ENCODE peak calls at places on chromosomes 3 and 15, in ten cellular contexts. N is suprapubic skin, Z is HepG2, E is WERI-Rb-1, L is brain microvascular endothelial cell, F is tibial artery, D is heart right ventricle, H is pancreas, O is hepatocyte, K is IMR-90. Y is an unnamed sample.

GRCh38 chr3:8500966-8501365 is 657 bp upstream of the LMCD1 start:
- DNase-seq in E (no peak), L (no peak), K (no peak), Z (no peak), D (no peak), F (no peak), O (no peak), H (no peak), N (no peak), Y (no peak)

GRCh38 chr15:74226761-74227540 is 9.2 kb upstream of the CCDC33 start:
- DNase-seq in Z (no peak), K (no peak), O (no peak), D (no peak), N (no peak), F (no peak), L (no peak), H (no peak), E (peak; percentile 74), Y (no peak)

GRCh38 chr3:182342252-182342651 is 451.1 kb upstream of the ATP11B start:
- DNase-seq in K (no peak), L (no peak), E (no peak), O (no peak), Z (no peak), D (no peak), N (no peak), H (no peak), F (no peak), Y (no peak)

GRCh38 chr15:65275728-65276126 is 11.0 kb downstream of the PARP16 start:
- DNase-seq in F (no peak), K (peak; percentile 70), D (no peak), E (peak; percentile 75), N (no peak), L (peak; percentile 50), Z (peak; percentile 74), H (no peak), O (peak; percentile 76), Y (no peak)

GRCh38 chr3:73622135-73622534 is 2.6 kb downstream of the PDZRN3 start:
- DNase-seq in N (no peak), E (peak; percentile 11), Z (peak; percentile 3), H (peak; percentile 86), F (peak; percentile 81), D (peak; percentile 75), K (peak; percentile 47), L (no peak), O (peak; percentile 77), Y (no peak)

GRCh38 chr15:92545996-92546395 is 109.6 kb downstream of the FAM174B start:
- DNase-seq in D (no peak), L (no peak), H (no peak), K (no peak), E (no peak), N (no peak), O (no peak), F (no peak), Z (no peak), Y (no peak)

GRCh38 chr3:139601191-139601961 is 61.8 kb upstream of the RBP1 start:
- DNase-seq in K (no peak), E (peak; percentile 31), Z (no peak), N (no peak), L (no peak), H (no peak), F (no peak), D (no peak), O (no peak), Y (no peak)

GRCh38 chr3:98971183-98971681 is 69.7 kb upstream of the DCBLD2 start:
- DNase-seq in L (peak; percentile 79), F (no peak), D (no peak), H (no peak), K (peak; percentile 95), Z (peak; percentile 51), O (no peak), E (no peak), N (no peak), Y (no peak)

GRCh38 chr3:134367869-134368750 is 6.1 kb downstream of the AMOTL2 start:
- DNase-seq in L (no peak), D (no peak), F (peak; percentile 59), H (no peak), Z (no peak), E (peak; percentile 79), K (no peak), O (no peak), N (peak; percentile 37), Y (no peak)
- H3K27ac ChIP-seq in L (peak overlapping the region; percentile 98), D (peak overlapping the region; percentile 99), F (peak overlapping the region; percentile 98), H (no peak overlapping the region), Z (no peak overlapping the region), E (peak overlapping the region; percentile 71), K (peak overlapping the region; percentile 34), O (peak overlapping the region; percentile 44), N (peak overlapping the region; percentile 42), Y (peak overlapping the region; percentile 100)

GRCh38 chr3:44529927-44530326 is 25.1 kb upstream of the ZKSCAN7 start:
- DNase-seq in K (peak; percentile 23), D (no peak), O (no peak), H (no peak), F (no peak), N (no peak), Z (no peak), E (peak; percentile 29), L (peak; percentile 24), Y (no peak)
- TF ChIP-seq CTCF in K (peak; percentile 39), D (no peak), O (peak; percentile 23), H (no peak), F (no peak), N (no peak), Z (peak; percentile 31), E (peak; percentile 54), L (peak; percentile 58), Y (peak; percentile 27)

GRCh38 chr3:53069422-53070068 is 23.7 kb upstream of the SFMBT1 start:
- DNase-seq in Z (no peak), D (no peak), K (peak; percentile 12), N (peak; percentile 6), L (peak; percentile 28), F (peak; percentile 35), E (no peak), H (no peak), O (no peak), Y (no peak)

GRCh38 chr3:53074366-53074696 is 28.5 kb upstream of the SFMBT1 start:
- DNase-seq in K (no peak), N (peak; percentile 56), E (no peak), D (no peak), H (no peak), Z (no peak), F (peak; percentile 35), O (no peak), L (no peak), Y (no peak)

GRCh38 chr3:53073553-53074365 is 27.9 kb upstream of the SFMBT1 start:
- DNase-seq in Z (no peak), H (no peak), N (peak; percentile 62), D (no peak), F (peak; percentile 46), L (no peak), E (no peak), K (no peak), O (no peak), Y (no peak)

GRCh38 chr3:53072653-53073552 is 27.0 kb upstream of the SFMBT1 start:
- DNase-seq in K (peak; percentile 63), H (peak; percentile 72), O (peak; percentile 89), D (peak; percentile 85), N (peak; percentile 91), E (peak; percentile 89), L (peak; percentile 69), F (peak; percentile 88), Z (peak; percentile 81), Y (peak; percentile 24)

DNA sequence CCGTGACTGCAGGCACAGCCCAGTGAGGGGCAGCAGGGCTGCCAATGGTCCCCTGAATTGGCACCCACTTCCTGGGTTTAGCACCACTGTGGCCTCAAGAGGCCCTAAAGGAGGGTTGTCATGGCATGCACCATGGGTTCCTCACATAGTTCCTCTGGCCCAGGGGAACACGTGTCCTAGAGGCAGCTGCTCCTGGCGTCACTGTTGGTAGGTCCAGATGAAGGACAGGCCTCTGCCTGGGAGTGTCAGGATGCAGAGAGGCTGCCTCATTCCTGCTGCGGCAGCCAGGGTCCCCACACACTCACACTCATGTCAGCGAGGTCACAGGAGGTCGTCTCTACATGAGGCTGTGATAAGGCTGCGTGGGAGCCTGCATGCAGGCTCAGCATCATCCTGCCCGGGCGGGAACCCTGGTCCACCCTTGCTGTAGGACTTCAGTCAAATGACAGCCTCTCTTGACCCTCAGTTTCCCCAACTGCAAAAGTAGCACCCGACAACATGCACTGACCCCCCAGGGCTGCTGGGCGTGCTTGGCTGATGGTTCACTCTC is 26.1 kb upstream of the SFMBT1 start:
- DNase-seq in D (no peak), O (no peak), Z (no peak), N (no peak), K (no peak), H (no peak), L (no peak), F (peak; percentile 56), E (no peak), Y (no peak)
- H3K4me3 ChIP-seq in D (peak overlapping the region; percentile 73), O (no peak overlapping the region), Z (peak overlapping the region; percentile 70), N (peak overlapping the region; percentile 62), K (no peak overlapping the region), H (no peak overlapping the region), L (no peak overlapping the region), F (no peak overlapping the region), E (no peak overlapping the region), Y (no peak overlapping the region)

GRCh38 chr15:60396100-60396499 is 1.7 kb downstream of the ANXA2 start:
- DNase-seq in L (no peak), F (no peak), O (no peak), D (no peak), E (no peak), Z (no peak), K (no peak), H (no peak), N (no peak), Y (no peak)

GRCh38 chr15:60396560-60396963 is 1.2 kb downstream of the ANXA2 start:
- DNase-seq in H (no peak), N (no peak), K (no peak), Z (no peak), F (no peak), D (no peak), L (no peak), O (no peak), E (no peak), Y (no peak)

GRCh38 chr15:60396964-60397771 is 618 bp downstream of the ANXA2 start:
- DNase-seq in E (no peak), F (peak; percentile 87), N (peak; percentile 88), Z (no peak), D (peak; percentile 68), H (peak; percentile 47), L (peak; percentile 67), O (peak; percentile 88), K (peak; percentile 68), Y (no peak)

GRCh38 chr15:60399246-60399915 is 1.6 kb upstream of the ANXA2 start:
- DNase-seq in E (no peak), F (no peak), K (no peak), N (no peak), O (no peak), H (no peak), D (no peak), L (no peak), Z (no peak), Y (no peak)

DNA sequence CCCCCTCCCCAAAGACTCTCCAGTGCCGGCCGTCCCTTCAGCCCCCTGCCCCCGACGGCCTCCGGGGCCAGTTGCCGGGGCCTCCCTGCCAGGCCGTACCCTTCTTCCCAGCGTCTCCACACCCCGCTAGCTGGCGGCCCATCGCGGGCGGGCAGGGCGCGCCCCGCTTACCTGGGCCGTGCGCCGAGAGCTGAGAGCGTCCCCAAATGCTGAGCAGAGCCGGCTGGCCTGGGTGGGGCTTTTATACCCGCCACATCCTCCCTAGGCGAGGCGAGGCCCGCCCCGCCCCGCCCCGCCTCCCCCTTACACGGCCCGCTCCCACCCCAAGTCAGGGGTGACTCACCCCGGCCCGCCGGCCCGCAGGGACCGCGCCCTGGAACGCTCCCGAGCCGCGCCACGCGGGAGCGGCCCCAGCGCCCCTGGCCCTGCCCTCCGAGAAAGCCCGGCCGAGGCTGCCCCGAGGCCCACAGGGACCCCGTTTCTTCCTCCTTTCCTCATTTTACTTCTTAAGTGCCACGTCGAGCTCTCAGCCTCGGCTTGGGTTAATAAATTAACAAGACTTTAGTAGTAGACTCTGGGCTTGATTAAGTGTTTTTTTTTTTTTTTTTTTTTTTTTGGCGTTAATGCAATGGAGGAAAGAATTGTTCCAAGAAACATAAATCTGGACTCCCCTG is at the start of gene ANXA2:
- DNase-seq in E (no peak), D (peak; percentile 88), Z (no peak), N (peak; percentile 93), K (peak; percentile 84), L (peak; percentile 75), H (peak; percentile 75), O (peak; percentile 97), F (peak; percentile 94), Y (no peak)
- H3K27ac ChIP-seq in E (no peak within 1 kb of the TSS), D (peak within 1 kb of the TSS; percentile 94), Z (peak within 1 kb of the TSS; percentile 39), N (peak within 1 kb of the TSS; percentile 100), K (peak within 1 kb of the TSS; percentile 96), L (peak within 1 kb of the TSS; percentile 99), H (peak within 1 kb of the TSS; percentile 89), O (peak within 1 kb of the TSS; percentile 100), F (peak within 1 kb of the TSS; percentile 99), Y (peak within 1 kb of the TSS; percentile 97)